ENCODE peak calls at places on chromosomes 16 and 17, in seven cellular contexts. U is HCT116, I is K562, S is SK-N-SH, T is H1, V is GM12878, G is HepG2. Q is an unnamed sample.

GRCh38 chr17:43946766-43947165 is 4.5 kb upstream of the PPY start:
- DNase-seq in U (no peak), I (no peak), S (no peak), T (no peak), V (no peak), G (no peak), Q (no peak)

GRCh38 chr17:42520540-42520951 is 15.5 kb upstream of the NAGLU start:
- DNase-seq in U (no peak), I (no peak), S (no peak), T (no peak), V (no peak), G (peak; percentile 55), Q (no peak)

GRCh38 chr16:4689864-4690704 is 3.3 kb upstream of the NUDT16L1 start:
- DNase-seq in U (no peak), I (no peak), S (peak; percentile 4), T (no peak), V (no peak), G (no peak), Q (no peak)

GRCh38 chr17:72976971-72977767 is 115.3 kb downstream of the SLC39A11 start:
- DNase-seq in U (peak; percentile 82), I (peak; percentile 59), S (no peak), T (no peak), V (peak; percentile 38), G (no peak), Q (peak; percentile 38)

GRCh38 chr16:57941016-57941656 is 29.8 kb downstream of the CNGB1 start:
- DNase-seq in U (no peak), I (no peak), S (peak; percentile 86), T (no peak), V (no peak), G (no peak), Q (no peak)

GRCh38 chr16:66167564-66168291 is 198.8 kb upstream of the CDH5 start:
- DNase-seq in U (no peak), I (no peak), S (no peak), T (no peak), V (no peak), G (no peak), Q (no peak)

GRCh38 chr17:65586899-65587298 is 25.5 kb upstream of the AXIN2 start:
- DNase-seq in U (no peak), I (no peak), S (no peak), T (no peak), V (no peak), G (no peak), Q (no peak)

GRCh38 chr16:85205747-85206471 is 93.6 kb upstream of the CIBAR2 start:
- DNase-seq in U (no peak), I (no peak), S (peak; percentile 73), T (no peak), V (no peak), G (peak; percentile 47), Q (no peak)

GRCh38 chr16:2532494-2533141 is 1.4 kb upstream of the CEMP1 start:
- DNase-seq in U (peak; percentile 64), I (peak; percentile 56), S (peak; percentile 71), T (no peak), V (peak; percentile 39), G (peak; percentile 66), Q (peak; percentile 92)

GRCh38 chr17:47902039-47902744 is 6.2 kb downstream of the SP2 start:
- DNase-seq in U (no peak), I (peak; percentile 44), S (no peak), T (peak; percentile 36), V (no peak), G (no peak), Q (no peak)

GRCh38 chr16:53054670-53055485 is at the start of gene CHD9:
- DNase-seq in U (peak; percentile 72), I (peak; percentile 88), S (peak; percentile 93), T (no peak), V (peak; percentile 56), G (peak; percentile 90), Q (peak; percentile 89)

GRCh38 chr17:65283704-65284103 is 146.5 kb downstream of the RGS9 start:
- DNase-seq in U (no peak), I (no peak), S (no peak), T (no peak), V (no peak), G (no peak), Q (no peak)

GRCh38 chr17:47797797-47798196 is 23.8 kb downstream of the OSBPL7 start:
- DNase-seq in U (no peak), I (peak; percentile 36), S (no peak), T (no peak), V (no peak), G (no peak), Q (no peak)

GRCh38 chr16:15907863-15908478 is 19.6 kb upstream of the CEP20 start:
- DNase-seq in U (peak; percentile 91), I (peak; percentile 94), S (peak; percentile 31), T (peak; percentile 59), V (peak; percentile 97), G (peak; percentile 89), Q (peak; percentile 33)

GRCh38 chr16:24850289-24850931 is 4.6 kb downstream of the SLC5A11 start:
- DNase-seq in U (no peak), I (no peak), S (no peak), T (no peak), V (no peak), G (no peak), Q (no peak)

GRCh38 chr17:30372755-30373154 is 6.0 kb upstream of the CPD start:
- DNase-seq in U (peak; percentile 29), I (peak; percentile 19), S (no peak), T (no peak), V (no peak), G (no peak), Q (peak; percentile 67)

GRCh38 chr17:48593126-48593829 is at the start of gene HOXB5:
- DNase-seq in U (no peak), I (no peak), S (no peak), T (no peak), V (no peak), G (no peak), Q (no peak)

GRCh38 chr17:2900842-2901241 is 104.6 kb downstream of the RAP1GAP2 start:
- DNase-seq in U (no peak), I (no peak), S (no peak), T (no peak), V (no peak), G (no peak), Q (no peak)

GRCh38 chr16:85567101-85567866 is 45.8 kb upstream of the GSE1 start:
- DNase-seq in U (no peak), I (peak; percentile 80), S (no peak), T (no peak), V (no peak), G (no peak), Q (no peak)

GRCh38 chr16:66402166-66402565 is 24.9 kb upstream of the BEAN1 start:
- DNase-seq in U (no peak), I (no peak), S (no peak), T (no peak), V (no peak), G (no peak), Q (no peak)

GRCh38 chr16:31074814-31075183 is 577 bp downstream of the ZNF646 start:
- DNase-seq in U (no peak), I (no peak), S (no peak), T (no peak), V (no peak), G (no peak), Q (peak; percentile 24)

GRCh38 chr17:80364091-80364691 is 50.8 kb upstream of the ENDOV start:
- DNase-seq in U (peak; percentile 8), I (peak; percentile 41), S (peak; percentile 83), T (no peak), V (no peak), G (peak; percentile 20), Q (no peak)

GRCh38 chr17:80361495-80362220 is 53.3 kb upstream of the ENDOV start:
- DNase-seq in U (no peak), I (peak; percentile 40), S (peak; percentile 71), T (no peak), V (no peak), G (no peak), Q (peak; percentile 30)

GRCh38 chr17:80363120-80363515 is 51.8 kb upstream of the ENDOV start:
- DNase-seq in U (no peak), I (no peak), S (no peak), T (no peak), V (no peak), G (no peak), Q (no peak)

GRCh38 chr17:80363518-80364090 is 51.4 kb upstream of the ENDOV start:
- DNase-seq in U (no peak), I (no peak), S (no peak), T (no peak), V (no peak), G (no peak), Q (no peak)

GRCh38 chr17:80362428-80363119 is 52.4 kb upstream of the ENDOV start:
- DNase-seq in U (no peak), I (peak; percentile 39), S (no peak), T (no peak), V (no peak), G (no peak), Q (no peak)
- TF ChIP-seq JUND in U (no peak), I (no peak), S (no peak), T (no peak), V (no peak), G (no peak), Q (no peak)

GRCh38 chr17:8692916-8693315 is 51.7 kb downstream of the CCDC42 start:
- DNase-seq in U (no peak), I (no peak), S (no peak), T (no peak), V (no peak), G (no peak), Q (peak; percentile 46)
- TF ChIP-seq JUND in U (no peak), I (no peak), S (no peak), T (no peak), V (no peak), G (no peak), Q (peak; percentile 36)

DNA sequence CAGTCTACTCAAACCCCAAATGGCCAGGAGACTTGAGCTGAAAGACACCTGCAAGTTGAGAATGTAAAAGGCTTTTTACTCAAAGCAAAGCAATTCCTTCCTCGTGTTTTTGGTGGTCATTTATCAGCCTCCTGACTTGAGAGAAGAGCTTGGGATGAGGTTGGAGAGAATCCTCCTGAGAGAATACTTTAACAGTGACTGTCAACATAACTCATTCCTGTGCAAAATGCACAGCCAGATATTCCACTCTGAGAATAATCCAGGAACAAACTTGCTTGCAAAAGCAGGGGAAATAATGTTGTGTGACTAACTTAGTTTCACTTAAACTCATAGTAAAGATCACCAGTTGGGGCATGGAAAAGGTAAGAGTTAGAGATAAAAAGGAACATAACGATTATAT is 53.4 kb downstream of the SNTB2 start:
- DNase-seq in U (no peak), I (no peak), S (no peak), T (no peak), V (no peak), G (no peak), Q (no peak)
- TF ChIP-seq JUND in U (no peak), I (no peak), S (no peak), T (no peak), V (no peak), G (no peak), Q (no peak)

GRCh38 chr16:27760845-27761176 is 210.9 kb downstream of the KATNIP start:
- DNase-seq in U (no peak), I (no peak), S (no peak), T (no peak), V (no peak), G (no peak), Q (no peak)

GRCh38 chr16:27761816-27762215 is 211.9 kb downstream of the KATNIP start:
- DNase-seq in U (no peak), I (no peak), S (no peak), T (no peak), V (no peak), G (no peak), Q (no peak)

GRCh38 chr16:27764427-27764826 is 214.5 kb downstream of the KATNIP start:
- DNase-seq in U (no peak), I (no peak), S (no peak), T (no peak), V (no peak), G (no peak), Q (no peak)

GRCh38 chr16:27759947-27760844 is 210.3 kb downstream of the KATNIP start:
- DNase-seq in U (no peak), I (peak; percentile 47), S (peak; percentile 75), T (no peak), V (no peak), G (no peak), Q (no peak)

GRCh38 chr16:27762441-27762840 is 212.5 kb downstream of the KATNIP start:
- DNase-seq in U (peak; percentile 24), I (no peak), S (no peak), T (no peak), V (no peak), G (no peak), Q (no peak)
- TF ChIP-seq JUND in U (peak; percentile 10), I (no peak), S (no peak), T (no peak), V (no peak), G (no peak), Q (no peak)